ENCODE peak calls at places on chromosomes 7 and 10, in seven cellular contexts. One of them, this sample, is unnamed.

GRCh38 chr7:113010377-113010776 is 76.2 kb downstream of the GPR85 start:
- DNase-seq in lower lobe of right lung: no peak
- DNase-seq in lung: no peak
- DNase-seq in cardiac fibroblast: no peak
- DNase-seq in dorsolateral prefrontal cortex: no peak
- DNase-seq in neural crest cell: no peak
- DNase-seq in RWPE1: no peak
- DNase-seq in this sample: no peak

GRCh38 chr10:7248148-7248547 is 162.7 kb downstream of the SFMBT2 start:
- DNase-seq in lower lobe of right lung: no peak
- DNase-seq in lung: no peak
- DNase-seq in cardiac fibroblast: no peak
- DNase-seq in dorsolateral prefrontal cortex: no peak
- DNase-seq in neural crest cell: no peak
- DNase-seq in RWPE1: no peak
- DNase-seq in this sample: no peak

GRCh38 chr10:69577268-69578232 is 4.3 kb upstream of the NEUROG3 start:
- DNase-seq in lower lobe of right lung: no peak
- DNase-seq in lung: no peak
- DNase-seq in cardiac fibroblast: no peak
- DNase-seq in dorsolateral prefrontal cortex: no peak
- DNase-seq in neural crest cell: no peak
- DNase-seq in RWPE1: no peak
- DNase-seq in this sample: no peak

GRCh38 chr7:130141858-130142653 is 63.1 kb downstream of the TMEM209 start:
- DNase-seq in lower lobe of right lung: no peak
- DNase-seq in lung: no peak
- DNase-seq in cardiac fibroblast: no peak
- DNase-seq in dorsolateral prefrontal cortex: no peak
- DNase-seq in neural crest cell: no peak
- DNase-seq in RWPE1: no peak
- DNase-seq in this sample: no peak

GRCh38 chr7:78542981-78543380 is 744.4 kb downstream of the PHTF2 start:
- DNase-seq in lower lobe of right lung: no peak
- DNase-seq in lung: no peak
- DNase-seq in cardiac fibroblast: no peak
- DNase-seq in dorsolateral prefrontal cortex: no peak
- DNase-seq in neural crest cell: no peak
- DNase-seq in RWPE1: no peak
- DNase-seq in this sample: no peak

GRCh38 chr10:46544989-46545791 is 11.3 kb downstream of the GPRIN2 start:
- DNase-seq in lower lobe of right lung: peak
- DNase-seq in lung: no peak
- DNase-seq in cardiac fibroblast: peak
- DNase-seq in dorsolateral prefrontal cortex: no peak
- DNase-seq in neural crest cell: no peak
- DNase-seq in RWPE1: peak
- DNase-seq in this sample: no peak

GRCh38 chr10:114631678-114632417 is 26.2 kb downstream of the ABLIM1 start:
- DNase-seq in lower lobe of right lung: peak
- DNase-seq in lung: no peak
- DNase-seq in cardiac fibroblast: peak
- DNase-seq in dorsolateral prefrontal cortex: no peak
- DNase-seq in neural crest cell: peak
- DNase-seq in RWPE1: peak
- DNase-seq in this sample: peak

GRCh38 chr7:122198581-122198980 is 54.5 kb upstream of the AASS start:
- DNase-seq in lower lobe of right lung: no peak
- DNase-seq in lung: no peak
- DNase-seq in cardiac fibroblast: no peak
- DNase-seq in dorsolateral prefrontal cortex: no peak
- DNase-seq in neural crest cell: no peak
- DNase-seq in RWPE1: no peak
- DNase-seq in this sample: no peak

GRCh38 chr10:97543025-97543546 is 29.5 kb upstream of the ANKRD2 start:
- DNase-seq in lower lobe of right lung: peak
- DNase-seq in lung: peak
- DNase-seq in cardiac fibroblast: peak
- DNase-seq in dorsolateral prefrontal cortex: peak
- DNase-seq in neural crest cell: no peak
- DNase-seq in RWPE1: peak
- DNase-seq in this sample: peak

GRCh38 chr10:42955493-42955889 is 121.4 kb upstream of the RET start:
- DNase-seq in lower lobe of right lung: no peak
- DNase-seq in lung: peak
- DNase-seq in cardiac fibroblast: no peak
- DNase-seq in dorsolateral prefrontal cortex: no peak
- DNase-seq in neural crest cell: no peak
- DNase-seq in RWPE1: no peak
- DNase-seq in this sample: no peak

GRCh38 chr7:142300689-142301088 is 42.8 kb upstream of the PRSS58 start:
- DNase-seq in lower lobe of right lung: no peak
- DNase-seq in lung: no peak
- DNase-seq in cardiac fibroblast: no peak
- DNase-seq in dorsolateral prefrontal cortex: no peak
- DNase-seq in neural crest cell: no peak
- DNase-seq in RWPE1: no peak
- DNase-seq in this sample: peak

GRCh38 chr10:121627810-121628209 is 29.6 kb upstream of the FGFR2 start:
- DNase-seq in lower lobe of right lung: no peak
- DNase-seq in lung: no peak
- DNase-seq in cardiac fibroblast: no peak
- DNase-seq in dorsolateral prefrontal cortex: no peak
- DNase-seq in neural crest cell: no peak
- DNase-seq in RWPE1: peak
- DNase-seq in this sample: no peak

GRCh38 chr10:70496341-70497119 is 18.0 kb downstream of the PALD1 start:
- DNase-seq in lower lobe of right lung: no peak
- DNase-seq in lung: no peak
- DNase-seq in cardiac fibroblast: no peak
- DNase-seq in dorsolateral prefrontal cortex: no peak
- DNase-seq in neural crest cell: no peak
- DNase-seq in RWPE1: no peak
- DNase-seq in this sample: no peak

GRCh38 chr7:94908204-94909022 is 1.0 kb downstream of the PPP1R9A start:
- DNase-seq in lower lobe of right lung: peak
- DNase-seq in lung: peak
- DNase-seq in cardiac fibroblast: peak
- DNase-seq in dorsolateral prefrontal cortex: peak
- DNase-seq in neural crest cell: peak
- DNase-seq in RWPE1: peak
- DNase-seq in this sample: peak

GRCh38 chr7:93717217-93717900 is 142.8 kb upstream of the CALCR start:
- DNase-seq in lower lobe of right lung: no peak
- DNase-seq in lung: no peak
- DNase-seq in cardiac fibroblast: peak
- DNase-seq in dorsolateral prefrontal cortex: no peak
- DNase-seq in neural crest cell: no peak
- DNase-seq in RWPE1: peak
- DNase-seq in this sample: no peak

GRCh38 chr7:325051-325798 is 35.3 kb downstream of the FOXL3 start:
- DNase-seq in lower lobe of right lung: peak
- DNase-seq in lung: no peak
- DNase-seq in cardiac fibroblast: no peak
- DNase-seq in dorsolateral prefrontal cortex: no peak
- DNase-seq in neural crest cell: no peak
- DNase-seq in RWPE1: no peak
- DNase-seq in this sample: no peak

GRCh38 chr10:46225597-46225996 is 61.2 kb upstream of the ANTXRL start:
- DNase-seq in lower lobe of right lung: no peak
- DNase-seq in lung: no peak
- DNase-seq in cardiac fibroblast: no peak
- DNase-seq in dorsolateral prefrontal cortex: no peak
- DNase-seq in neural crest cell: no peak
- DNase-seq in RWPE1: no peak
- DNase-seq in this sample: no peak

GRCh38 chr10:121416071-121416470 is 182.2 kb downstream of the FGFR2 start:
- DNase-seq in lower lobe of right lung: no peak
- DNase-seq in lung: no peak
- DNase-seq in cardiac fibroblast: no peak
- DNase-seq in dorsolateral prefrontal cortex: no peak
- DNase-seq in neural crest cell: no peak
- DNase-seq in RWPE1: no peak
- DNase-seq in this sample: no peak

GRCh38 chr7:25073451-25073850 is 51.6 kb downstream of the CYCS start:
- DNase-seq in lower lobe of right lung: no peak
- DNase-seq in lung: no peak
- DNase-seq in cardiac fibroblast: no peak
- DNase-seq in dorsolateral prefrontal cortex: no peak
- DNase-seq in neural crest cell: no peak
- DNase-seq in RWPE1: no peak
- DNase-seq in this sample: no peak

GRCh38 chr10:128884496-128884895 is 582.5 kb upstream of the MGMT start:
- DNase-seq in lower lobe of right lung: no peak
- DNase-seq in lung: peak
- DNase-seq in cardiac fibroblast: no peak
- DNase-seq in dorsolateral prefrontal cortex: no peak
- DNase-seq in neural crest cell: no peak
- DNase-seq in RWPE1: no peak
- DNase-seq in this sample: no peak

GRCh38 chr7:116293633-116294032 is 83.3 kb downstream of the TES start:
- DNase-seq in lower lobe of right lung: no peak
- DNase-seq in lung: no peak
- DNase-seq in cardiac fibroblast: no peak
- DNase-seq in dorsolateral prefrontal cortex: no peak
- DNase-seq in neural crest cell: no peak
- DNase-seq in RWPE1: no peak
- DNase-seq in this sample: no peak

GRCh38 chr7:116291937-116292336 is 81.6 kb downstream of the TES start:
- DNase-seq in lower lobe of right lung: no peak
- DNase-seq in lung: no peak
- DNase-seq in cardiac fibroblast: no peak
- DNase-seq in dorsolateral prefrontal cortex: no peak
- DNase-seq in neural crest cell: no peak
- DNase-seq in RWPE1: no peak
- DNase-seq in this sample: no peak

GRCh38 chr7:116290740-116291139 is 80.4 kb downstream of the TES start:
- DNase-seq in lower lobe of right lung: no peak
- DNase-seq in lung: no peak
- DNase-seq in cardiac fibroblast: peak
- DNase-seq in dorsolateral prefrontal cortex: no peak
- DNase-seq in neural crest cell: no peak
- DNase-seq in RWPE1: no peak
- DNase-seq in this sample: peak

GRCh38 chr7:116292381-116292780 is 82.0 kb downstream of the TES start:
- DNase-seq in lower lobe of right lung: no peak
- DNase-seq in lung: no peak
- DNase-seq in cardiac fibroblast: no peak
- DNase-seq in dorsolateral prefrontal cortex: no peak
- DNase-seq in neural crest cell: no peak
- DNase-seq in RWPE1: no peak
- DNase-seq in this sample: no peak

GRCh38 chr7:116293139-116293538 is 82.8 kb downstream of the TES start:
- DNase-seq in lower lobe of right lung: no peak
- DNase-seq in lung: no peak
- DNase-seq in cardiac fibroblast: no peak
- DNase-seq in dorsolateral prefrontal cortex: no peak
- DNase-seq in neural crest cell: no peak
- DNase-seq in RWPE1: no peak
- DNase-seq in this sample: no peak
- TF ChIP-seq CTCF in lower lobe of right lung: no peak
- TF ChIP-seq CTCF in lung: no peak
- TF ChIP-seq CTCF in cardiac fibroblast: peak
- TF ChIP-seq CTCF in dorsolateral prefrontal cortex: no peak
- TF ChIP-seq CTCF in neural crest cell: peak
- TF ChIP-seq CTCF in RWPE1: no peak
- TF ChIP-seq CTCF in this sample: peak

GRCh38 chr7:19119372-19119771 is 1.9 kb upstream of the TWIST1 start:
- DNase-seq in lower lobe of right lung: no peak
- DNase-seq in lung: no peak
- DNase-seq in cardiac fibroblast: no peak
- DNase-seq in dorsolateral prefrontal cortex: no peak
- DNase-seq in neural crest cell: no peak
- DNase-seq in RWPE1: no peak
- DNase-seq in this sample: no peak

GRCh38 chr7:19119901-19120486 is 2.6 kb upstream of the TWIST1 start:
- DNase-seq in lower lobe of right lung: no peak
- DNase-seq in lung: no peak
- DNase-seq in cardiac fibroblast: no peak
- DNase-seq in dorsolateral prefrontal cortex: no peak
- DNase-seq in neural crest cell: no peak
- DNase-seq in RWPE1: no peak
- DNase-seq in this sample: no peak

GRCh38 chr7:19117870-19118608 is 603 bp upstream of the TWIST1 start:
- DNase-seq in lower lobe of right lung: no peak
- DNase-seq in lung: no peak
- DNase-seq in cardiac fibroblast: peak
- DNase-seq in dorsolateral prefrontal cortex: no peak
- DNase-seq in neural crest cell: no peak
- DNase-seq in RWPE1: no peak
- DNase-seq in this sample: peak

GRCh38 chr7:19118896-19119301 is 1.5 kb upstream of the TWIST1 start:
- DNase-seq in lower lobe of right lung: no peak
- DNase-seq in lung: no peak
- DNase-seq in cardiac fibroblast: no peak
- DNase-seq in dorsolateral prefrontal cortex: no peak
- DNase-seq in neural crest cell: peak
- DNase-seq in RWPE1: no peak
- DNase-seq in this sample: no peak

DNA sequence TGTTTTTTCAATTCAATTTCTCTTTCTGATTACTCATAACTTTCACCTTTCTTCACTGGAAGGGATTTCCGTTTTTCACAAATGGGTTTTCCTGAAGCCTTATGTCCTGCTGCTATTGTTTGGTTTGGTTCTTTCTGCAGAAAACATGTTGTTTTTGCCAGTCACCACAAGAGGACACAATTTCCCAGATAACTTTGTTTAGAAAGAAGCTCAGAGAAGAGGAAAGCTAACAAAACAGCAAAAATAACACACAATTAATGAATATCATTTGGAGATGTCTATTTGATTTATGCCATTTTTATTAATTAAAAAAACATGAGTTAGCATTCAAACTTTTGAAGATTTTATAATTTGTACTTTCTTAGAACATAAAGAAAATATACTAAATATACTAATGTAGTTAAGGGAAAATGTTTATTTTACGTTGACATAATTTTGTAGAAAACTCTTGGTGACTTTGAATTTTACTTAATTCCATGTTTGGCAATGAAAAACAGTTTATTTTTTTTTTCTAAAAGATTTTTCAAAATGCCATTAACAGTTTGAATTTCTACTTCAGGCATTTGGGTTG is 4.7 kb upstream of the TWIST1 start:
- DNase-seq in lower lobe of right lung: no peak
- DNase-seq in lung: no peak
- DNase-seq in cardiac fibroblast: peak
- DNase-seq in dorsolateral prefrontal cortex: no peak
- DNase-seq in neural crest cell: no peak
- DNase-seq in RWPE1: no peak
- DNase-seq in this sample: peak
- TF ChIP-seq CTCF in lower lobe of right lung: no peak
- TF ChIP-seq CTCF in lung: no peak
- TF ChIP-seq CTCF in cardiac fibroblast: peak
- TF ChIP-seq CTCF in dorsolateral prefrontal cortex: peak
- TF ChIP-seq CTCF in neural crest cell: peak
- TF ChIP-seq CTCF in RWPE1: peak
- TF ChIP-seq CTCF in this sample: peak

GRCh38 chr10:117741524-117741923 is 199.0 kb downstream of the EMX2 start:
- DNase-seq in lower lobe of right lung: no peak
- DNase-seq in lung: no peak
- DNase-seq in cardiac fibroblast: no peak
- DNase-seq in dorsolateral prefrontal cortex: no peak
- DNase-seq in neural crest cell: no peak
- DNase-seq in RWPE1: no peak
- DNase-seq in this sample: no peak
- TF ChIP-seq CTCF in lower lobe of right lung: no peak
- TF ChIP-seq CTCF in lung: no peak
- TF ChIP-seq CTCF in cardiac fibroblast: peak
- TF ChIP-seq CTCF in dorsolateral prefrontal cortex: no peak
- TF ChIP-seq CTCF in neural crest cell: peak
- TF ChIP-seq CTCF in RWPE1: peak
- TF ChIP-seq CTCF in this sample: peak

GRCh38 chr7:154789404-154789803 is 213.5 kb downstream of the PAXIP1 start:
- DNase-seq in lower lobe of right lung: no peak
- DNase-seq in lung: no peak
- DNase-seq in cardiac fibroblast: no peak
- DNase-seq in dorsolateral prefrontal cortex: peak
- DNase-seq in neural crest cell: peak
- DNase-seq in RWPE1: no peak
- DNase-seq in this sample: no peak
- TF ChIP-seq CTCF in lower lobe of right lung: no peak
- TF ChIP-seq CTCF in lung: no peak
- TF ChIP-seq CTCF in cardiac fibroblast: no peak
- TF ChIP-seq CTCF in dorsolateral prefrontal cortex: peak
- TF ChIP-seq CTCF in neural crest cell: peak
- TF ChIP-seq CTCF in RWPE1: no peak
- TF ChIP-seq CTCF in this sample: peak